ENCODE peak calls at places on chromosomes 11 and 22, in five cellular contexts. One of them, this sample, is unnamed.

GRCh38 chr22:50190182-50190951 is 4.7 kb downstream of the TRABD start:
- DNase-seq in upper lobe of right lung: peak; percentile 94
- DNase-seq in renal cortical epithelial cell: peak; percentile 60
- DNase-seq in foreskin fibroblast: peak; percentile 78
- DNase-seq in putamen: no peak
- DNase-seq in this sample: peak; percentile 84

GRCh38 chr11:47332303-47332711 is 20.2 kb downstream of the MYBPC3 start:
- DNase-seq in upper lobe of right lung: no peak
- DNase-seq in renal cortical epithelial cell: no peak
- DNase-seq in foreskin fibroblast: no peak
- DNase-seq in putamen: no peak
- DNase-seq in this sample: no peak

GRCh38 chr11:38304926-38305325 is 1706.9 kb upstream of the RAG2 start:
- DNase-seq in upper lobe of right lung: no peak
- DNase-seq in renal cortical epithelial cell: no peak
- DNase-seq in foreskin fibroblast: no peak
- DNase-seq in putamen: no peak
- DNase-seq in this sample: no peak

GRCh38 chr11:91305402-91305801 is 919.2 kb upstream of the FAT3 start:
- DNase-seq in upper lobe of right lung: no peak
- DNase-seq in renal cortical epithelial cell: no peak
- DNase-seq in foreskin fibroblast: no peak
- DNase-seq in putamen: no peak
- DNase-seq in this sample: no peak

GRCh38 chr11:44607324-44607962 is 42.0 kb downstream of the CD82 start:
- DNase-seq in upper lobe of right lung: no peak
- DNase-seq in renal cortical epithelial cell: peak; percentile 63
- DNase-seq in foreskin fibroblast: peak; percentile 61
- DNase-seq in putamen: no peak
- DNase-seq in this sample: peak; percentile 61

GRCh38 chr22:30214703-30215405 is 31.7 kb downstream of the LIF start:
- DNase-seq in upper lobe of right lung: no peak
- DNase-seq in renal cortical epithelial cell: peak; percentile 55
- DNase-seq in foreskin fibroblast: no peak
- DNase-seq in putamen: no peak
- DNase-seq in this sample: no peak

GRCh38 chr11:65574963-65575567 is 788 bp upstream of the EHBP1L1 start:
- DNase-seq in upper lobe of right lung: no peak
- DNase-seq in renal cortical epithelial cell: peak; percentile 26
- DNase-seq in foreskin fibroblast: peak; percentile 52
- DNase-seq in putamen: no peak
- DNase-seq in this sample: no peak

GRCh38 chr11:59822989-59823566 is 12.5 kb upstream of the MRPL16 start:
- DNase-seq in upper lobe of right lung: no peak
- DNase-seq in renal cortical epithelial cell: peak; percentile 73
- DNase-seq in foreskin fibroblast: peak; percentile 65
- DNase-seq in putamen: no peak
- DNase-seq in this sample: peak; percentile 32

GRCh38 chr11:45180888-45181594 is 34.6 kb downstream of the PRDM11 start:
- DNase-seq in upper lobe of right lung: peak; percentile 91
- DNase-seq in renal cortical epithelial cell: peak; percentile 21
- DNase-seq in foreskin fibroblast: peak; percentile 87
- DNase-seq in putamen: no peak
- DNase-seq in this sample: peak; percentile 36

GRCh38 chr11:120985718-120986569 is 38.0 kb upstream of the TBCEL start:
- DNase-seq in upper lobe of right lung: peak; percentile 81
- DNase-seq in renal cortical epithelial cell: peak; percentile 3
- DNase-seq in foreskin fibroblast: peak; percentile 75
- DNase-seq in putamen: no peak
- DNase-seq in this sample: peak; percentile 14

GRCh38 chr11:47995318-47995717 is 15.0 kb downstream of the PTPRJ start:
- DNase-seq in upper lobe of right lung: no peak
- DNase-seq in renal cortical epithelial cell: no peak
- DNase-seq in foreskin fibroblast: no peak
- DNase-seq in putamen: no peak
- DNase-seq in this sample: no peak

This sample was measured in kidney glomerular epithelial cell.